ENCODE peak calls at places on chromosome 22, in eight cellular contexts. L is NCI-H1092; B is DMS153; R is activated naive CD4-positive, alpha-beta T cell treated with Interleukin-2 at 50 U/mL for 16 hours; P is T1000; S is aorta; Q is LHCN-M2; W is nephron progenitor cell. E is an unnamed sample.

GRCh38 chr22:49966041-49966715 is 5.6 kb downstream of the PIM3 start:
- DNase-seq in L (no peak), Q (no peak), P (no peak), S (peak; percentile 72), B (no peak), R (no peak), W (no peak), E (no peak)

GRCh38 chr22:37304595-37305343 is 22.5 kb downstream of the CYTH4 start:
- DNase-seq in L (no peak), P (no peak), S (no peak), Q (peak; percentile 24), R (no peak), W (no peak), B (no peak), E (peak; percentile 68)

GRCh38 chr22:49925525-49926128 is 7.2 kb downstream of the CRELD2 start:
- DNase-seq in W (no peak), R (peak; percentile 73), Q (no peak), P (no peak), S (no peak), B (no peak), L (no peak), E (no peak)

GRCh38 chr22:44325718-44326548 is 13.2 kb upstream of the SHISAL1 start:
- DNase-seq in W (no peak), R (no peak), P (no peak), B (no peak), Q (peak; percentile 32), L (no peak), S (no peak), E (peak; percentile 27)

GRCh38 chr22:23841736-23842404 is 3.1 kb upstream of the DERL3 start:
- DNase-seq in B (no peak), W (peak; percentile 49), P (no peak), L (peak; percentile 40), S (no peak), R (no peak), Q (no peak), E (no peak)

GRCh38 chr22:25763239-25763777 is 21.3 kb downstream of the MYO18B start:
- DNase-seq in P (no peak), W (no peak), B (no peak), S (no peak), L (no peak), Q (no peak), R (no peak), E (peak; percentile 71)

GRCh38 chr22:24178502-24179440 is 2.5 kb upstream of the SUSD2 start:
- DNase-seq in L (peak; percentile 59), Q (no peak), R (no peak), P (no peak), S (no peak), B (no peak), W (peak; percentile 43), E (no peak)

GRCh38 chr22:47591709-47592108 is 829.3 kb downstream of the TBC1D22A start:
- DNase-seq in L (no peak), W (no peak), S (peak; percentile 20), R (no peak), Q (no peak), P (no peak), B (no peak), E (no peak)

GRCh38 chr22:36745301-36745995 is 30.5 kb downstream of the IFT27 start:
- DNase-seq in R (no peak), W (no peak), Q (no peak), B (no peak), S (no peak), L (no peak), P (no peak), E (no peak)

GRCh38 chr22:43376765-43377485 is 33.8 kb upstream of the SCUBE1 start:
- DNase-seq in Q (no peak), S (peak; percentile 60), P (no peak), L (no peak), B (no peak), W (no peak), R (peak; percentile 17), E (no peak)

GRCh38 chr22:48530666-48531065 is 1297.0 kb downstream of the BRD1 start:
- DNase-seq in S (no peak), B (no peak), P (no peak), W (no peak), L (no peak), R (no peak), Q (no peak), E (no peak)

E was measured in HT1080.